ENCODE peak calls at places on chromosomes 3 and 15, in four cellular contexts. E, T, Z and N are unnamed samples.

GRCh38 chr15:47293763-47294162 is 423.5 kb upstream of the SEMA6D start:
- DNase-seq in T (no peak), Z (no peak), E (no peak), N (no peak)

GRCh38 chr3:44966795-44967278 is 9.1 kb downstream of the ZDHHC3 start:
- DNase-seq in Z (no peak), T (peak), E (peak), N (no peak)

GRCh38 chr3:149702691-149703426 is 45.0 kb upstream of the WWTR1 start:
- DNase-seq in T (no peak), E (no peak), Z (no peak), N (no peak)

GRCh38 chr15:96392380-96393208 is 62.1 kb downstream of the NR2F2 start:
- DNase-seq in E (no peak), T (peak), Z (no peak), N (no peak)

GRCh38 chr15:71925145-71925544 is 114.8 kb downstream of the NR2E3 start:
- DNase-seq in T (no peak), E (no peak), Z (no peak), N (no peak)

GRCh38 chr3:95334461-95334860 is 1271.6 kb downstream of the NSUN3 start:
- DNase-seq in T (no peak), Z (no peak), E (no peak), N (no peak)

GRCh38 chr3:127088511-127089430 is 104.2 kb upstream of the PRR23E start:
- DNase-seq in E (no peak), T (no peak), Z (no peak), N (no peak)

GRCh38 chr3:197891-198491 is 1.4 kb downstream of the CHL1 start:
- DNase-seq in T (no peak), Z (no peak), E (no peak), N (peak)

GRCh38 chr3:113269661-113270060 is 58.3 kb downstream of the BOC start:
- DNase-seq in T (no peak), Z (no peak), E (no peak), N (no peak)

GRCh38 chr3:2360815-2361214 is 262.1 kb downstream of the CNTN4 start:
- DNase-seq in T (no peak), E (no peak), Z (no peak), N (no peak)

GRCh38 chr15:39304201-39304841 is 276.6 kb upstream of the THBS1 start:
- DNase-seq in Z (no peak), T (no peak), E (no peak), N (no peak)

GRCh38 chr3:109098245-109098644 is 19.7 kb downstream of the MORC1 start:
- DNase-seq in Z (no peak), E (no peak), T (peak), N (no peak)

GRCh38 chr3:159174715-159175390 is 373.0 kb downstream of the MFSD1 start:
- DNase-seq in T (no peak), E (no peak), Z (no peak), N (no peak)

GRCh38 chr3:119579366-119580147 is at the start of gene ADPRH:
- DNase-seq in T (peak), Z (no peak), E (no peak), N (peak)

GRCh38 chr3:129035360-129036233 is 25.0 kb upstream of the GP9 start:
- DNase-seq in Z (no peak), E (no peak), T (no peak), N (no peak)
- TF ChIP-seq SPI1 in Z (no peak), E (no peak), T (no peak), N (no peak)

DNA sequence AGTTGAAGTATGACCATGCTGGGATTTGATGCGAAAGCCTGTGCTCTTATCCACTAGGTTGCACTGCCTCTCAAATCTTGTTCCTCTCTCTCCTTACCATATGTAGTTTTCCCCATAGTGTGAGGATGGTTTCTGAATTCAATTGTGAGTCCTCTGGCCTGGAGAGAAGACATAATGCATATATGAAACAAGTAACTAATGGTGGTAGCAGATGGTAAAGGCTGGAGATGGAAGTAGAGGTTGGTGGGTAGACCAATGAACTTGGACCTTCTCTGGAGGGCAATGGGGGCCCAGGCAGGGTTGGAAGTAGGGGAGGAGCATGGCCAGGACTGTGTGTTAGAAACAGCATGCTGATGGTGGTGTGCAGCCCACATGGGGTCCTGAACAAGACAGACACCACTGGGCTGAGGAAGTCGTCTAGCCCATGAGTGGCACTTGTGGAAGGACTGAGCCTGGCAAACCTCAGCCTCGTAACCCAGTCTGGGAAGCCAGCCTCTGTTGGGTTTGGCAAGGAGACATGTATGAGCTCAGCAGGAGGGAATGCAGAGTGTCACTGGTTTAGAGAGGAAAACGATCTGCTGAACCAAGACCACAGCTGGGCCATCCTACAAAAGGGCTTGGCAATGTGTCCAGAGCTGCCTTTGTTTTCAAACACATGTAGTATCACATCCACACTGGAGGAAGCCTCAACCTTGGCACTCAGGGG is 18.5 kb upstream of the LMCD1 start:
- DNase-seq in Z (no peak), E (no peak), T (no peak), N (no peak)
- TF ChIP-seq SPI1 in Z (no peak), E (no peak), T (no peak), N (no peak)

GRCh38 chr3:185401319-185401955 is 38.5 kb downstream of the MAP3K13 start:
- DNase-seq in E (no peak), Z (no peak), T (no peak), N (no peak)
- TF ChIP-seq SPI1 in E (no peak), Z (no peak), T (no peak), N (no peak)

GRCh38 chr3:139745831-139746230 is 68.1 kb upstream of the NMNAT3 start:
- DNase-seq in Z (no peak), T (peak), E (no peak), N (no peak)
- TF ChIP-seq SPI1 in Z (no peak), T (no peak), E (no peak), N (no peak)

DNA sequence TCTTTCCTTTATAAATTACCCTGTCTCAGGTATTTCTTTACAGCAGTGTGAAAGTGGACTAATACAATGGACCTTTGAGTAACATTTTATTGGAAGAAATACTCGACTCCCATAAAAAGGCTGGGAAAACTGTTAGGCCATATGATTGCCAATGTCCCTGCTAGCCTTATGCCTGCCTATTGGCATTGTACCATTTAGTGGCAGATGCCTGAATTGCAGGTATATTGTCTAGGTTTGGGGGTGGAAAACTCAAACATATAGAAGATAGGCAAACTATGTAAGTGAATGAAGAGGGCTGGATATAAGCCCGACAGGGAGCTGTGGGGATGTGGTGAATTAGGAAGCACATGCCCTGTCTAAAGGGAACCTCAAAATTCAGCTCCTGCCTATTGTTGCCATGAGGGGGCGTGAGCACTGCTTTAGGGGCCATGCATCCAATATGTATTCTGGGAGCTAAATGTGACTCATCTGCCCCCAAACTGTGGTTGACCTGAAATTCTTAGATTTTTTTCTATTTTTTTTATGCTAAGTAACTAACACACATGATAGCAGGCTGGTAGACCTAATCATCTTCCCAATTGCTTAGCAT is 65.2 kb upstream of the TRA2B start:
- DNase-seq in T (peak), E (no peak), Z (no peak), N (no peak)
- TF ChIP-seq SPI1 in T (no peak), E (no peak), Z (no peak), N (no peak)

GRCh38 chr3:155075200-155075599 is 4.9 kb upstream of the MME start:
- DNase-seq in T (no peak), Z (no peak), E (no peak), N (no peak)

GRCh38 chr3:155080692-155081091 is 573 bp downstream of the MME start:
- DNase-seq in T (no peak), Z (no peak), E (no peak), N (no peak)

GRCh38 chr3:155076888-155077287 is 3.2 kb upstream of the MME start:
- DNase-seq in Z (no peak), E (no peak), T (no peak), N (no peak)

GRCh38 chr3:155079795-155080546 is at the start of gene MME:
- DNase-seq in E (no peak), T (peak), Z (no peak), N (no peak)

DNA sequence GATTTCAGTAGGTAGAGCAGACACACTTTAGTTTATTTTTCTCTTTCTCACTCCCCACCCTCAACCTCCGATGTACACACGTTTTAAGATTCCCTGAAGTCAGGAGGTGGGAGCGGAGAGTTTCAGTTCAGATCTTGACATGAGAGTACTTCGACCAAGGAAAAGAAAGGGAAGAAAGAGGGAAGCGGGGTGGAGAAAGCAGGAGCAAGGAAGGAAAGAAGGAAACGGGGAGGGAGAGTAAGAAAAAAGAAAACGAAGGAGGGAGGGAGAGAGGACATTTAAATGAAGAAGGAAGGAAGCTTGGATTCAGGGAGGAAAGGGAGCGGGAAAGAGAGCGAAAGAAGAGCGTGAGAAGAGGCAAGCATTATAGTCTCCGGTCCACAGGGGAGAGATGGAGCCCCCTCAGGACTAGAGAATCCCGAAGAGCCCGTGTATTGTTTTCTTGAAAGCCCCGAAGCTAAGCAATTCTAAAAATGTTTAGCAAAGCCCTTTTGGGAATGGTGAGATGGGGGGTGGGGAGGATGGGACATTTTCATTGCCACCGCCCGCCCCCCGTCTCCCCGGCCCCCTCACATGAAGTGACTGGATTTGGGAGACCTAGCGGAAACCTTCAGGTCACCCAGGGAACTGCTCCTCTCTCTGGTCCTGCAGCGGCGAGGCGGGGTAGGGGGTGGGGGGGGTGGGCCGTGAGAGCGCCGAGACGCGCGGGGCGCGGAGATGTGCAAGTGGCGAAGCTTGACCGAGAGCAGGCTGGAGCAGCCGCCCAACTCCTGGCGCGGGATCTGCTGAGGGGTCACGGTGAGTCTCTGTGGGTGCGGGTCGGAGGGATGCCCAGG is 942 bp upstream of the MME start:
- DNase-seq in Z (no peak), E (no peak), T (peak), N (no peak)
- TF ChIP-seq SPI1 in Z (no peak), E (no peak), T (no peak), N (no peak)